ENCODE peak calls at places on chromosomes 13 and 19, in four cellular contexts. One of them, this sample, is unnamed.

GRCh38 chr19:17136026-17136425 is 60.4 kb downstream of the MYO9B start:
- DNase-seq in IMR-90: no peak
- DNase-seq in endothelial cell of umbilical vein: peak; percentile 25
- DNase-seq in K562: no peak
- DNase-seq in this sample: no peak

GRCh38 chr19:31270897-31271568 is 78.2 kb downstream of the TSHZ3 start:
- DNase-seq in IMR-90: peak; percentile 58
- DNase-seq in endothelial cell of umbilical vein: no peak
- DNase-seq in K562: no peak
- DNase-seq in this sample: no peak

GRCh38 chr19:30073152-30074000 is 131.3 kb downstream of the URI1 start:
- DNase-seq in IMR-90: no peak
- DNase-seq in endothelial cell of umbilical vein: no peak
- DNase-seq in K562: no peak
- DNase-seq in this sample: no peak

GRCh38 chr19:48311384-48311783 is 14.0 kb upstream of the EMP3 start:
- DNase-seq in IMR-90: no peak
- DNase-seq in endothelial cell of umbilical vein: no peak
- DNase-seq in K562: no peak
- DNase-seq in this sample: no peak

GRCh38 chr19:13154911-13155471 is 4.8 kb downstream of the IER2 start:
- DNase-seq in IMR-90: peak; percentile 65
- DNase-seq in endothelial cell of umbilical vein: peak; percentile 62
- DNase-seq in K562: peak; percentile 73
- DNase-seq in this sample: no peak

GRCh38 chr19:41575998-41576397 is at the start of gene CEACAM21:
- DNase-seq in IMR-90: no peak
- DNase-seq in endothelial cell of umbilical vein: no peak
- DNase-seq in K562: no peak
- DNase-seq in this sample: no peak

GRCh38 chr13:110258876-110259631 is 47.9 kb downstream of the COL4A1 start:
- DNase-seq in IMR-90: no peak
- DNase-seq in endothelial cell of umbilical vein: peak; percentile 92
- DNase-seq in K562: no peak
- DNase-seq in this sample: no peak

GRCh38 chr19:35449347-35450043 is 1.4 kb downstream of the FFAR2 start:
- DNase-seq in IMR-90: no peak
- DNase-seq in endothelial cell of umbilical vein: no peak
- DNase-seq in K562: no peak
- DNase-seq in this sample: no peak

GRCh38 chr19:16527971-16528521 is 14.2 kb downstream of the CHERP start:
- DNase-seq in IMR-90: no peak
- DNase-seq in endothelial cell of umbilical vein: peak; percentile 17
- DNase-seq in K562: peak; percentile 48
- DNase-seq in this sample: no peak

GRCh38 chr19:41927810-41928192 is 448 bp downstream of the ERFL start:
- DNase-seq in IMR-90: no peak
- DNase-seq in endothelial cell of umbilical vein: no peak
- DNase-seq in K562: peak; percentile 51
- DNase-seq in this sample: no peak

GRCh38 chr13:71252191-71252704 is 614.8 kb downstream of the DACH1 start:
- DNase-seq in IMR-90: no peak
- DNase-seq in endothelial cell of umbilical vein: peak; percentile 86
- DNase-seq in K562: no peak
- DNase-seq in this sample: no peak

GRCh38 chr13:25214371-25215252 is 42.5 kb upstream of the AMER2 start:
- DNase-seq in IMR-90: peak; percentile 21
- DNase-seq in endothelial cell of umbilical vein: no peak
- DNase-seq in K562: no peak
- DNase-seq in this sample: no peak

GRCh38 chr13:48642061-48642460 is 11.7 kb upstream of the CYSLTR2 start:
- DNase-seq in IMR-90: no peak
- DNase-seq in endothelial cell of umbilical vein: no peak
- DNase-seq in K562: no peak
- DNase-seq in this sample: no peak

GRCh38 chr13:114128624-114129522 is 3.5 kb downstream of the RASA3 start:
- DNase-seq in IMR-90: peak; percentile 95
- DNase-seq in endothelial cell of umbilical vein: peak; percentile 96
- DNase-seq in K562: peak; percentile 87
- DNase-seq in this sample: no peak

GRCh38 chr13:43916828-43917227 is 37.1 kb downstream of the LACC1 start:
- DNase-seq in IMR-90: no peak
- DNase-seq in endothelial cell of umbilical vein: no peak
- DNase-seq in K562: no peak
- DNase-seq in this sample: no peak

GRCh38 chr19:40252395-40252794 is 25.9 kb upstream of the CCNP start:
- DNase-seq in IMR-90: no peak
- DNase-seq in endothelial cell of umbilical vein: no peak
- DNase-seq in K562: no peak
- DNase-seq in this sample: no peak

GRCh38 chr19:33295621-33296472 is 6.5 kb downstream of the CEBPA start:
- DNase-seq in IMR-90: no peak
- DNase-seq in endothelial cell of umbilical vein: no peak
- DNase-seq in K562: no peak
- DNase-seq in this sample: no peak

GRCh38 chr13:41398494-41399190 is 58.7 kb upstream of the RGCC start:
- DNase-seq in IMR-90: no peak
- DNase-seq in endothelial cell of umbilical vein: no peak
- DNase-seq in K562: no peak
- DNase-seq in this sample: no peak

GRCh38 chr13:73708393-73708985 is 425.7 kb downstream of the KLF12 start:
- DNase-seq in IMR-90: peak; percentile 71
- DNase-seq in endothelial cell of umbilical vein: peak; percentile 71
- DNase-seq in K562: peak; percentile 56
- DNase-seq in this sample: no peak

GRCh38 chr19:15464394-15465385 is at the start of gene RASAL3:
- DNase-seq in IMR-90: no peak
- DNase-seq in endothelial cell of umbilical vein: no peak
- DNase-seq in K562: no peak
- DNase-seq in this sample: no peak

GRCh38 chr13:66886248-66886647 is 343.9 kb downstream of the PCDH9 start:
- DNase-seq in IMR-90: no peak
- DNase-seq in endothelial cell of umbilical vein: no peak
- DNase-seq in K562: no peak
- DNase-seq in this sample: no peak

GRCh38 chr19:1265611-1266115 is 3.5 kb upstream of the CIRBP start:
- DNase-seq in IMR-90: peak; percentile 80
- DNase-seq in endothelial cell of umbilical vein: peak; percentile 38
- DNase-seq in K562: peak; percentile 47
- DNase-seq in this sample: no peak

GRCh38 chr13:95378603-95379002 is 77.4 kb upstream of the ABCC4 start:
- DNase-seq in IMR-90: no peak
- DNase-seq in endothelial cell of umbilical vein: no peak
- DNase-seq in K562: no peak
- DNase-seq in this sample: no peak

GRCh38 chr19:40411125-40411842 is 1.9 kb downstream of the PRX start:
- DNase-seq in IMR-90: no peak
- DNase-seq in endothelial cell of umbilical vein: no peak
- DNase-seq in K562: no peak
- DNase-seq in this sample: no peak

GRCh38 chr13:63107163-63107935 is 1691.7 kb upstream of the PCDH20 start:
- DNase-seq in IMR-90: peak; percentile 71
- DNase-seq in endothelial cell of umbilical vein: no peak
- DNase-seq in K562: no peak
- DNase-seq in this sample: no peak

GRCh38 chr19:19513671-19514070 is 1.7 kb downstream of the TSSK6 start:
- DNase-seq in IMR-90: no peak
- DNase-seq in endothelial cell of umbilical vein: no peak
- DNase-seq in K562: no peak
- DNase-seq in this sample: no peak

GRCh38 chr13:113121928-113122420 is 625 bp upstream of the F10 start:
- DNase-seq in IMR-90: no peak
- DNase-seq in endothelial cell of umbilical vein: no peak
- DNase-seq in K562: no peak
- DNase-seq in this sample: no peak

GRCh38 chr19:18223860-18224524 is 2.2 kb downstream of the PDE4C start:
- DNase-seq in IMR-90: no peak
- DNase-seq in endothelial cell of umbilical vein: peak; percentile 18
- DNase-seq in K562: peak; percentile 96
- DNase-seq in this sample: no peak

GRCh38 chr13:30409911-30410704 is 12.2 kb upstream of the UBE2L5 start:
- DNase-seq in IMR-90: peak; percentile 85
- DNase-seq in endothelial cell of umbilical vein: no peak
- DNase-seq in K562: peak; percentile 21
- DNase-seq in this sample: no peak

GRCh38 chr13:109877809-109878208 is 91.4 kb upstream of the IRS2 start:
- DNase-seq in IMR-90: no peak
- DNase-seq in endothelial cell of umbilical vein: no peak
- DNase-seq in K562: no peak
- DNase-seq in this sample: no peak

DNA sequence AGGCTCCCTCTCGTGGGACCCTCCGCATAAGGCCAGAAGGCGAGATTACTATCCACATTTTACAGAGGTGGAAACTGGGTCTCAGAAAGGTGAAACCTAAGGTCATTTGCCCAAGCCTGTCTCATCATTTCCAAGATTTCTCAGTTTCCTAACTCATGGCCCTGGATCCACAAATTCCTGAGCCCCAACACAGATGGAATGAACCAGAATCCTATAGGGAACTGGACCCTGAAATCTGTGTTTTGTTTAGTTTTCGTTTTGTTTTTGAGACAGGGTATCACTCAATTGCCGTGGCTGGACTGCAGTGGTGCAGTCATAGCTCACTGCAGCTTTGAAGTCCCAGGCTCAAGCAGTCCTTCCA is 563 bp upstream of the GNG7 start:
- DNase-seq in IMR-90: no peak
- DNase-seq in endothelial cell of umbilical vein: no peak
- DNase-seq in K562: no peak
- DNase-seq in this sample: no peak
- H3K9me1 ChIP-seq in IMR-90: no peaks in the 10 kb centered on the region
- H3K9me1 ChIP-seq in endothelial cell of umbilical vein: no peaks in the 10 kb centered on the region
- H3K9me1 ChIP-seq in K562: no peaks in the 10 kb centered on the region
- H3K9me1 ChIP-seq in this sample: no peaks in the 10 kb centered on the region

DNA sequence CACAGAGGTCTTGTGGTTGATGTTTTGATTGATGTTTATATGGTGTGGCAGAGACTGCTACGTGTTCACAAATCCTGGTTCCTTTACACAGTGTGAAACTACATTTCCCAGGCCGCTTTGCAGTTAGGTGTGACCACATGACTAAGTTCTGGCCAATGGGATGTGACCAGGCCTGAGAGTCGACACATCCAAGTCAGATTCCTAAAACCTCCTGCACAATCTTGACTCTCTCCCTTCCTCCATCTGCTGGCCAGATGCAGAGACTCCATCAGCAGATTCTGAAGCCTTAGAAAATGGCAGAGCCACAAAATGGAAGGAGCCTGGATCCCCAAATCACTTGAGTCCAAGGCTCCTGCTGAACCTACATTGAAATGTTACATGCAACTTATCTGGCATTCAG is 12.6 kb downstream of the CD37 start:
- DNase-seq in IMR-90: peak; percentile 82
- DNase-seq in endothelial cell of umbilical vein: peak; percentile 43
- DNase-seq in K562: peak; percentile 74
- DNase-seq in this sample: no peak
- TF ChIP-seq CTCF in IMR-90: peak; percentile 29
- TF ChIP-seq CTCF in endothelial cell of umbilical vein: no peak
- TF ChIP-seq CTCF in K562: peak; percentile 62
- TF ChIP-seq CTCF in this sample: peak; percentile 21

GRCh38 chr13:106184778-106185177 is 350.7 kb downstream of the EFNB2 start:
- DNase-seq in IMR-90: no peak
- DNase-seq in endothelial cell of umbilical vein: no peak
- DNase-seq in K562: no peak
- DNase-seq in this sample: no peak
- H3K9ac ChIP-seq in IMR-90: no peak overlapping the region
- H3K9ac ChIP-seq in endothelial cell of umbilical vein: no peak overlapping the region
- H3K9ac ChIP-seq in K562: no peak overlapping the region
- H3K9ac ChIP-seq in this sample: no peak overlapping the region

DNA sequence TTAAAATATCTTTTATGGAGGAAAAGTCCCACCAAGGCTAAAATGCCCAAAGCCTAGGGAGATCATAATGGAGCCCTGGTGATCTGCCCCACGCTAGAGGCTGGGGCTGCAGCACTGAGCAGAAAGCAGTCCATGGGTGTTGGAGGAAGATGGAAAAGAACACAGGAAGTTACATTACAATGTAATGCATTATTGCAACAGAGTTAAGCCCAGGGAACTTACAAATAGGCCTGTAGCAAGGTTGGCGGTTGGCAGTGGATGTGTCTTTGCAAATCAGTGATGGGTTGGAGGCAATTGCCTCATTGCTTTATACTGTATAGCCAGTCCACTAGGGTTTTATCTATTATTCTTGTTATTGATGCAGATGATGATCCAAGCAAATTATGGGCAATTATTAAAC is 399.9 kb downstream of the NDFIP2 start:
- DNase-seq in IMR-90: no peak
- DNase-seq in endothelial cell of umbilical vein: no peak
- DNase-seq in K562: no peak
- DNase-seq in this sample: no peak
- H3K9me1 ChIP-seq in IMR-90: no peaks in the 10 kb centered on the region
- H3K9me1 ChIP-seq in endothelial cell of umbilical vein: no peaks in the 10 kb centered on the region
- H3K9me1 ChIP-seq in K562: no peaks in the 10 kb centered on the region
- H3K9me1 ChIP-seq in this sample: no peaks in the 10 kb centered on the region

DNA sequence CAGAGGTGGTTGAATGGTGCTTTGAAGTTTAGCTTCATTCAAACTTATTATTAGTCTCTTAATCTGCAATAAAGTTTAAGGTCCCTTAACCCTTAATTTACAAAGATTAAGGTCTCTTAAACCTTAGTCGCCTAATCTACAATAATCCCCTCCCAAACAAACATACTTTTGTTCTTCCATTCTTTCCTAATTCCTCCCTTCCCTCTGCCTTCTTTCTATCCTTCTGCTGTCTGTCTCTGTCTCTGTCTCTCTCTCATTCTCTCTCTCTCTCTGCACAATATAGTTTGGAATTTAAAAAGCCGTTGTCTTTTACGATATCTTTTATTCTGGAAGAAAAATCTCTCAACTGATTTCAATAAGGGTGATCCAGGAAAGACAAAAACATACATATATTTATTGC is 1096.8 kb upstream of the ATXN8OS start:
- DNase-seq in IMR-90: no peak
- DNase-seq in endothelial cell of umbilical vein: no peak
- DNase-seq in K562: no peak
- DNase-seq in this sample: no peak
- TF ChIP-seq CTCF in IMR-90: no peak
- TF ChIP-seq CTCF in endothelial cell of umbilical vein: no peak
- TF ChIP-seq CTCF in K562: no peak
- TF ChIP-seq CTCF in this sample: no peak